ENCODE peak calls at places on chromosomes 11 and 22, in four cellular contexts. C is GM12878, F is SK-N-SH, V is K562. U is an unnamed sample.

GRCh38 chr22:49999063-49999900 is 13.3 kb downstream of the IL17REL start:
- DNase-seq in C (no peak), F (peak; percentile 96), V (peak; percentile 60), U (no peak)

GRCh38 chr22:29265306-29265705 is 2.5 kb downstream of the RHBDD3 start:
- DNase-seq in C (no peak), F (no peak), V (no peak), U (no peak)

GRCh38 chr11:85934599-85935169 is 79.5 kb downstream of the CCDC83 start:
- DNase-seq in C (no peak), F (no peak), V (no peak), U (no peak)

GRCh38 chr11:73958521-73959141 is 7.8 kb downstream of the DNAJB13 start:
- DNase-seq in C (no peak), F (no peak), V (no peak), U (no peak)

GRCh38 chr22:45638834-45639746 is 32.5 kb upstream of the ATXN10 start:
- DNase-seq in C (no peak), F (no peak), V (peak; percentile 56), U (peak; percentile 57)

GRCh38 chr22:17665884-17666283 is 27.3 kb downstream of the BCL2L13 start:
- DNase-seq in C (no peak), F (no peak), V (no peak), U (no peak)

GRCh38 chr22:38924197-38924952 is 33.0 kb upstream of the APOBEC3A start:
- DNase-seq in C (no peak), F (no peak), V (peak; percentile 20), U (peak; percentile 97)

GRCh38 chr22:31340360-31340759 is 5.8 kb downstream of the PATZ1 start:
- DNase-seq in C (no peak), F (no peak), V (no peak), U (peak; percentile 56)

GRCh38 chr22:46129390-46130041 is 20.8 kb upstream of the PPARA start:
- DNase-seq in C (no peak), F (no peak), V (no peak), U (no peak)

GRCh38 chr11:75867778-75868374 is 52.9 kb downstream of the UVRAG start:
- DNase-seq in C (peak; percentile 24), F (peak; percentile 59), V (peak; percentile 66), U (peak; percentile 43)

GRCh38 chr11:12017243-12017678 is 8.8 kb upstream of the DKK3 start:
- DNase-seq in C (no peak), F (no peak), V (no peak), U (no peak)

GRCh38 chr11:62445314-62445740 is 26.5 kb downstream of the SCGB1A1 start:
- DNase-seq in C (no peak), F (no peak), V (no peak), U (no peak)

GRCh38 chr11:92226331-92227232 is 2.0 kb downstream of the FAT3 start:
- DNase-seq in C (no peak), F (peak; percentile 65), V (no peak), U (no peak)

GRCh38 chr11:43866520-43866919 is 14.1 kb upstream of the ALKBH3 start:
- DNase-seq in C (no peak), F (no peak), V (no peak), U (no peak)

DNA sequence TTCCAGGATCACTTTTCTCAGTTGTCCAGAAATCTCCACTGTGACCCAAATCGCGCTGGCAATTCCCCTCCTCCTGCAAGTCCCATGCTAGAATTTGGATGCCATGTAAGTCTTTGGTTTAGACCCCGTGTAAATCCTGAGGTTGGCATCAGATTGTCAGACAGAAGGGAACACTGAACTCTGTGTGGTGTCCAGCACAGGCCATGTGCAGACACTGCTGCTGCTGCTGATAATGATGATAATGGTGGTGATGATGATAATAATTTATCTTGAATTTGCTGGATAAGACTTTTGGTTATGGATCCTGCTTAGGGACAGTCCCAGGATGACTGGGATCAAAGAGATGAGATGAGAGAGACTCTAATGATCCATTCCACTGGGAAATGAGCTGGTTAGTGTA is 45.0 kb downstream of the RPUSD4 start:
- DNase-seq in C (no peak), F (peak; percentile 69), V (no peak), U (no peak)
- TF ChIP-seq YY1 in C (no peak), F (no peak), V (no peak), U (no peak)

GRCh38 chr11:125618383-125618782 is 6.6 kb upstream of the CHEK1 start:
- DNase-seq in C (no peak), F (no peak), V (no peak), U (no peak)
- TF ChIP-seq SMC3 in C (no peak), F (no peak), V (no peak), U (no peak)

GRCh38 chr22:20761536-20761935 is 12.4 kb upstream of the SERPIND1 start:
- DNase-seq in C (no peak), F (no peak), V (no peak), U (no peak)
- TF ChIP-seq YY1 in C (no peak), F (no peak), V (no peak), U (no peak)

GRCh38 chr11:107590460-107591097 is 368 bp upstream of the ELMOD1 start:
- DNase-seq in C (no peak), F (no peak), V (no peak), U (no peak)

GRCh38 chr11:107591098-107591445 is at the start of gene ELMOD1:
- DNase-seq in C (no peak), F (peak; percentile 90), V (peak; percentile 51), U (peak; percentile 7)

GRCh38 chr11:107592813-107593212 is 1.9 kb downstream of the ELMOD1 start:
- DNase-seq in C (no peak), F (no peak), V (no peak), U (no peak)

GRCh38 chr11:107592256-107592655 is 1.3 kb downstream of the ELMOD1 start:
- DNase-seq in C (no peak), F (no peak), V (no peak), U (no peak)

DNA sequence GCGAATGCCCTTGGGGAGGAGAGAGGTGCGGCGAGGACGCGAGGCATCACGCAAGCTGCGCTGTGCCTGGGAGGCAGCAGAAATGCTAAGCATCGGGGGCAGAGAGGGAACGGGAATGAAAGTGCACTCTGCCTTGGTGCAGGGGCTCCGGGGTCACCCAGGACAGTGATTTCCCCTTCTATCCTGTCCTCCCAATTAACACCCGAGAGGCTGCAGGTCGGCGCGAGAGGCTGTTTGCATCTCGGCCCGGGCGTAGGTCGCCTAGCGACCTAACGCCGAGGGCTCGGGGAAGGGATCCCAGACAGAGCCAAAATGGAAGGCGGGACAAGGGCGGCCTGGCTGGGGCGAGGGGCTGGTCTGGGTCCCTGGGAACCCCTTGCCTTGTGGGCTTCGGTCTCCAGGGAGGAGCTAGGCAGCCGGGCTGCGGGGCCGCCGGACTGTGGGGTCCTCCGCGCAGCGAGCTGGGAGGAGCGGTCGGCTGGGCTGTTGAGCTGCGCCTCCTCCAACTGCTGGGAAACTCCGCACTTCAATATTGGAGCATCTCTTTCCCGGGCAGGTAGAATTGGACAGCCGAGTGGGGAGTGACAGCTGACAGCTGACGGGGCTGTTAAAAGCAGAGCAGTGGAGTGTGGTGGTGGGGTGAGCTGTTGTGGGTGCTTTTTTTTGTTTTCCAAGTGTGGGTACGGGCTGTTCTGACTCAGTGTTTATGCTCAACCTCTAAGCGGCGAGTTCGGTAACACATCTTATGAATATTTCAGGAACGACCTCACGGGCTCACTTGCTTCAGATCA is 694 bp downstream of the ELMOD1 start:
- DNase-seq in C (no peak), F (peak; percentile 68), V (no peak), U (no peak)
- TF ChIP-seq SMC3 in C (no peak), F (no peak), V (no peak), U (no peak)